ENCODE peak calls at places on chromosomes 13 and 19, in nine cellular contexts. One of them, this sample, is unnamed.

GRCh38 chr19:12938536-12939291 is at the start of gene CALR:
- DNase-seq in left ventricle myocardium inferior: no peak
- DNase-seq in IMR-90: no peak
- DNase-seq in pancreas: no peak
- DNase-seq in mammary epithelial cell: peak
- DNase-seq in heart left ventricle: no peak
- DNase-seq in endodermal cell: no peak
- DNase-seq in OCI-LY7: peak
- DNase-seq in heart right ventricle: no peak
- DNase-seq in this sample: peak

GRCh38 chr13:34764246-34764645 is 177.8 kb upstream of the NBEA start:
- DNase-seq in left ventricle myocardium inferior: no peak
- DNase-seq in IMR-90: no peak
- DNase-seq in pancreas: no peak
- DNase-seq in mammary epithelial cell: peak
- DNase-seq in heart left ventricle: no peak
- DNase-seq in endodermal cell: no peak
- DNase-seq in OCI-LY7: no peak
- DNase-seq in heart right ventricle: no peak
- DNase-seq in this sample: no peak

GRCh38 chr13:68261105-68261504 is 1031.0 kb upstream of the PCDH9 start:
- DNase-seq in left ventricle myocardium inferior: no peak
- DNase-seq in IMR-90: no peak
- DNase-seq in pancreas: no peak
- DNase-seq in mammary epithelial cell: no peak
- DNase-seq in heart left ventricle: no peak
- DNase-seq in endodermal cell: peak
- DNase-seq in OCI-LY7: no peak
- DNase-seq in heart right ventricle: no peak
- DNase-seq in this sample: no peak

GRCh38 chr19:3586124-3586626 is 897 bp downstream of the GIPC3 start:
- DNase-seq in left ventricle myocardium inferior: no peak
- DNase-seq in IMR-90: no peak
- DNase-seq in pancreas: no peak
- DNase-seq in mammary epithelial cell: no peak
- DNase-seq in heart left ventricle: no peak
- DNase-seq in endodermal cell: peak
- DNase-seq in OCI-LY7: peak
- DNase-seq in heart right ventricle: no peak
- DNase-seq in this sample: no peak

GRCh38 chr13:110125157-110125556 is 181.8 kb downstream of the COL4A1 start:
- DNase-seq in left ventricle myocardium inferior: no peak
- DNase-seq in IMR-90: no peak
- DNase-seq in pancreas: no peak
- DNase-seq in mammary epithelial cell: no peak
- DNase-seq in heart left ventricle: no peak
- DNase-seq in endodermal cell: no peak
- DNase-seq in OCI-LY7: no peak
- DNase-seq in heart right ventricle: no peak
- DNase-seq in this sample: no peak

GRCh38 chr19:58379276-58379675 is 1.6 kb downstream of the ZNF837 start:
- DNase-seq in left ventricle myocardium inferior: no peak
- DNase-seq in IMR-90: no peak
- DNase-seq in pancreas: no peak
- DNase-seq in mammary epithelial cell: no peak
- DNase-seq in heart left ventricle: no peak
- DNase-seq in endodermal cell: no peak
- DNase-seq in OCI-LY7: no peak
- DNase-seq in heart right ventricle: no peak
- DNase-seq in this sample: no peak

GRCh38 chr13:111027481-111028439 is 87.3 kb upstream of the ARHGEF7 start:
- DNase-seq in left ventricle myocardium inferior: no peak
- DNase-seq in IMR-90: peak
- DNase-seq in pancreas: no peak
- DNase-seq in mammary epithelial cell: peak
- DNase-seq in heart left ventricle: no peak
- DNase-seq in endodermal cell: no peak
- DNase-seq in OCI-LY7: no peak
- DNase-seq in heart right ventricle: no peak
- DNase-seq in this sample: no peak

GRCh38 chr13:94115054-94115453 is 364.4 kb downstream of the DCT start:
- DNase-seq in left ventricle myocardium inferior: no peak
- DNase-seq in IMR-90: no peak
- DNase-seq in pancreas: no peak
- DNase-seq in mammary epithelial cell: no peak
- DNase-seq in heart left ventricle: no peak
- DNase-seq in endodermal cell: no peak
- DNase-seq in OCI-LY7: no peak
- DNase-seq in heart right ventricle: no peak
- DNase-seq in this sample: no peak

GRCh38 chr13:81917829-81918228 is 1576.9 kb upstream of the SPRY2 start:
- DNase-seq in left ventricle myocardium inferior: no peak
- DNase-seq in IMR-90: no peak
- DNase-seq in pancreas: no peak
- DNase-seq in mammary epithelial cell: no peak
- DNase-seq in heart left ventricle: no peak
- DNase-seq in endodermal cell: no peak
- DNase-seq in OCI-LY7: no peak
- DNase-seq in heart right ventricle: no peak
- DNase-seq in this sample: no peak

GRCh38 chr13:76462003-76462402 is 424.2 kb downstream of the KCTD12 start:
- DNase-seq in left ventricle myocardium inferior: no peak
- DNase-seq in IMR-90: peak
- DNase-seq in pancreas: no peak
- DNase-seq in mammary epithelial cell: no peak
- DNase-seq in heart left ventricle: no peak
- DNase-seq in endodermal cell: no peak
- DNase-seq in OCI-LY7: no peak
- DNase-seq in heart right ventricle: no peak
- DNase-seq in this sample: no peak

GRCh38 chr13:33285420-33286124 is at the start of gene STARD13:
- DNase-seq in left ventricle myocardium inferior: peak
- DNase-seq in IMR-90: peak
- DNase-seq in pancreas: peak
- DNase-seq in mammary epithelial cell: peak
- DNase-seq in heart left ventricle: peak
- DNase-seq in endodermal cell: peak
- DNase-seq in OCI-LY7: no peak
- DNase-seq in heart right ventricle: peak
- DNase-seq in this sample: peak

GRCh38 chr13:32883501-32883900 is 132.7 kb upstream of the KL start:
- DNase-seq in left ventricle myocardium inferior: no peak
- DNase-seq in IMR-90: peak
- DNase-seq in pancreas: no peak
- DNase-seq in mammary epithelial cell: no peak
- DNase-seq in heart left ventricle: no peak
- DNase-seq in endodermal cell: no peak
- DNase-seq in OCI-LY7: no peak
- DNase-seq in heart right ventricle: no peak
- DNase-seq in this sample: no peak

GRCh38 chr19:16938211-16938610 is 49.4 kb downstream of the F2RL3 start:
- DNase-seq in left ventricle myocardium inferior: no peak
- DNase-seq in IMR-90: no peak
- DNase-seq in pancreas: no peak
- DNase-seq in mammary epithelial cell: no peak
- DNase-seq in heart left ventricle: no peak
- DNase-seq in endodermal cell: no peak
- DNase-seq in OCI-LY7: no peak
- DNase-seq in heart right ventricle: no peak
- DNase-seq in this sample: no peak

GRCh38 chr13:113930711-113931637 is 42.9 kb downstream of the C13orf46 start:
- DNase-seq in left ventricle myocardium inferior: no peak
- DNase-seq in IMR-90: no peak
- DNase-seq in pancreas: peak
- DNase-seq in mammary epithelial cell: no peak
- DNase-seq in heart left ventricle: no peak
- DNase-seq in endodermal cell: peak
- DNase-seq in OCI-LY7: no peak
- DNase-seq in heart right ventricle: no peak
- DNase-seq in this sample: no peak

GRCh38 chr13:101530293-101530692 is 77.8 kb downstream of the ITGBL1 start:
- DNase-seq in left ventricle myocardium inferior: no peak
- DNase-seq in IMR-90: peak
- DNase-seq in pancreas: no peak
- DNase-seq in mammary epithelial cell: no peak
- DNase-seq in heart left ventricle: no peak
- DNase-seq in endodermal cell: no peak
- DNase-seq in OCI-LY7: no peak
- DNase-seq in heart right ventricle: no peak
- DNase-seq in this sample: no peak

GRCh38 chr13:28548872-28549271 is 53.9 kb upstream of the FLT1 start:
- DNase-seq in left ventricle myocardium inferior: no peak
- DNase-seq in IMR-90: no peak
- DNase-seq in pancreas: no peak
- DNase-seq in mammary epithelial cell: no peak
- DNase-seq in heart left ventricle: no peak
- DNase-seq in endodermal cell: peak
- DNase-seq in OCI-LY7: no peak
- DNase-seq in heart right ventricle: no peak
- DNase-seq in this sample: no peak

GRCh38 chr19:4134351-4134750 is 10.4 kb upstream of the MAP2K2 start:
- DNase-seq in left ventricle myocardium inferior: no peak
- DNase-seq in IMR-90: no peak
- DNase-seq in pancreas: no peak
- DNase-seq in mammary epithelial cell: no peak
- DNase-seq in heart left ventricle: no peak
- DNase-seq in endodermal cell: no peak
- DNase-seq in OCI-LY7: no peak
- DNase-seq in heart right ventricle: no peak
- DNase-seq in this sample: no peak

GRCh38 chr19:4676955-4677731 is 7.0 kb upstream of the MYDGF start:
- DNase-seq in left ventricle myocardium inferior: no peak
- DNase-seq in IMR-90: peak
- DNase-seq in pancreas: peak
- DNase-seq in mammary epithelial cell: no peak
- DNase-seq in heart left ventricle: peak
- DNase-seq in endodermal cell: peak
- DNase-seq in OCI-LY7: peak
- DNase-seq in heart right ventricle: peak
- DNase-seq in this sample: peak

GRCh38 chr13:50915562-50915961 is 6.0 kb downstream of the RNASEH2B start:
- DNase-seq in left ventricle myocardium inferior: no peak
- DNase-seq in IMR-90: no peak
- DNase-seq in pancreas: no peak
- DNase-seq in mammary epithelial cell: no peak
- DNase-seq in heart left ventricle: no peak
- DNase-seq in endodermal cell: no peak
- DNase-seq in OCI-LY7: peak
- DNase-seq in heart right ventricle: no peak
- DNase-seq in this sample: no peak

GRCh38 chr13:99129951-99130350 is 70.7 kb upstream of the UBAC2 start:
- DNase-seq in left ventricle myocardium inferior: no peak
- DNase-seq in IMR-90: no peak
- DNase-seq in pancreas: no peak
- DNase-seq in mammary epithelial cell: no peak
- DNase-seq in heart left ventricle: no peak
- DNase-seq in endodermal cell: no peak
- DNase-seq in OCI-LY7: no peak
- DNase-seq in heart right ventricle: no peak
- DNase-seq in this sample: no peak

GRCh38 chr19:58153386-58153785 is 2.8 kb upstream of the ZNF329 start:
- DNase-seq in left ventricle myocardium inferior: no peak
- DNase-seq in IMR-90: no peak
- DNase-seq in pancreas: no peak
- DNase-seq in mammary epithelial cell: no peak
- DNase-seq in heart left ventricle: no peak
- DNase-seq in endodermal cell: no peak
- DNase-seq in OCI-LY7: no peak
- DNase-seq in heart right ventricle: no peak
- DNase-seq in this sample: no peak

GRCh38 chr13:94849254-94849653 is 136.9 kb upstream of the SOX21 start:
- DNase-seq in left ventricle myocardium inferior: no peak
- DNase-seq in IMR-90: no peak
- DNase-seq in pancreas: no peak
- DNase-seq in mammary epithelial cell: peak
- DNase-seq in heart left ventricle: no peak
- DNase-seq in endodermal cell: no peak
- DNase-seq in OCI-LY7: no peak
- DNase-seq in heart right ventricle: no peak
- DNase-seq in this sample: no peak

GRCh38 chr13:46620029-46620428 is 67.1 kb downstream of the LRCH1 start:
- DNase-seq in left ventricle myocardium inferior: no peak
- DNase-seq in IMR-90: no peak
- DNase-seq in pancreas: no peak
- DNase-seq in mammary epithelial cell: no peak
- DNase-seq in heart left ventricle: no peak
- DNase-seq in endodermal cell: no peak
- DNase-seq in OCI-LY7: no peak
- DNase-seq in heart right ventricle: no peak
- DNase-seq in this sample: no peak
- H3K27ac ChIP-seq in left ventricle myocardium inferior: peak
- H3K27ac ChIP-seq in IMR-90: no peak
- H3K27ac ChIP-seq in pancreas: no peak
- H3K27ac ChIP-seq in mammary epithelial cell: no peak
- H3K27ac ChIP-seq in heart left ventricle: no peak
- H3K27ac ChIP-seq in endodermal cell: no peak
- H3K27ac ChIP-seq in OCI-LY7: no peak
- H3K27ac ChIP-seq in heart right ventricle: no peak
- H3K27ac ChIP-seq in this sample: no peak

GRCh38 chr19:55638864-55639359 is 1.9 kb upstream of the ZNF580 start:
- DNase-seq in left ventricle myocardium inferior: no peak
- DNase-seq in IMR-90: peak
- DNase-seq in pancreas: peak
- DNase-seq in mammary epithelial cell: no peak
- DNase-seq in heart left ventricle: no peak
- DNase-seq in endodermal cell: peak
- DNase-seq in OCI-LY7: peak
- DNase-seq in heart right ventricle: no peak
- DNase-seq in this sample: peak
- TF ChIP-seq CTCF in left ventricle myocardium inferior: peak
- TF ChIP-seq CTCF in IMR-90: peak
- TF ChIP-seq CTCF in pancreas: no peak
- TF ChIP-seq CTCF in mammary epithelial cell: peak
- TF ChIP-seq CTCF in heart left ventricle: peak
- TF ChIP-seq CTCF in endodermal cell: peak
- TF ChIP-seq CTCF in OCI-LY7: peak
- TF ChIP-seq CTCF in heart right ventricle: peak
- TF ChIP-seq CTCF in this sample: peak

DNA sequence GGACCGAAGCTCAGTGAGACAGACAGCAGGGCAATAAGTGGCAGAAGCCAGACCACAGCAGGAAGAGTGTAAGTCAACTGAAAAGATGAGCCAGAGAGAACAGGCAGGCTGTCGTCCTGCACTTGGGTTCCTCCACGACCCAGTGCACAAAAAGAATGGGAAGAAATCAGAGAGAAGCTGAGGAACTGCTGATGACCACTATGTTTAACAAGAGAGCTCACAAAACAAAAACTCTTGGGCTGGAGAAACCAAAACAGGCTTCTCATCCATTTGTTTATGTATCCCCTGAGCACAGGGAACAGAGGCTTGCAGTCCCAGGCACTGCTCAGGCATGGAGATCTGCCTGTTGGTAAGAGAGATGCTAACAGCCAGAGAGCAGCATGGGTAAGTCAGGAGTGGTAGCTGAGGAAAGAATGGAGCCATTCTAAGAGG is 14.0 kb downstream of the AKAP8L start:
- DNase-seq in left ventricle myocardium inferior: no peak
- DNase-seq in IMR-90: no peak
- DNase-seq in pancreas: no peak
- DNase-seq in mammary epithelial cell: no peak
- DNase-seq in heart left ventricle: no peak
- DNase-seq in endodermal cell: peak
- DNase-seq in OCI-LY7: peak
- DNase-seq in heart right ventricle: no peak
- DNase-seq in this sample: no peak
- H3K27ac ChIP-seq in left ventricle myocardium inferior: peak
- H3K27ac ChIP-seq in IMR-90: no peak
- H3K27ac ChIP-seq in pancreas: no peak
- H3K27ac ChIP-seq in mammary epithelial cell: no peak
- H3K27ac ChIP-seq in heart left ventricle: peak
- H3K27ac ChIP-seq in endodermal cell: no peak
- H3K27ac ChIP-seq in OCI-LY7: peak
- H3K27ac ChIP-seq in heart right ventricle: peak
- H3K27ac ChIP-seq in this sample: peak

GRCh38 chr13:41059896-41060722 is 1.2 kb upstream of the WBP4 start:
- DNase-seq in left ventricle myocardium inferior: peak
- DNase-seq in IMR-90: peak
- DNase-seq in pancreas: peak
- DNase-seq in mammary epithelial cell: peak
- DNase-seq in heart left ventricle: peak
- DNase-seq in endodermal cell: peak
- DNase-seq in OCI-LY7: peak
- DNase-seq in heart right ventricle: peak
- DNase-seq in this sample: peak
- TF ChIP-seq CTCF in left ventricle myocardium inferior: peak
- TF ChIP-seq CTCF in IMR-90: peak
- TF ChIP-seq CTCF in pancreas: no peak
- TF ChIP-seq CTCF in mammary epithelial cell: no peak
- TF ChIP-seq CTCF in heart left ventricle: peak
- TF ChIP-seq CTCF in endodermal cell: peak
- TF ChIP-seq CTCF in OCI-LY7: peak
- TF ChIP-seq CTCF in heart right ventricle: no peak
- TF ChIP-seq CTCF in this sample: no peak

This sample was measured in adrenal gland.